ENCODE peak calls at places on chromosomes 7 and 10, in five cellular contexts. E is stimulated activated CD4-positive, alpha-beta T cell treated with anti-CD3 and anti-CD28 coated beads, Interleukin-15, amount 100 ng/mL, for 48 hours; Q is erythroblast; U is GM13977; F is RWPE2. T is an unnamed sample.

GRCh38 chr10:69716711-69717560 is 84.8 kb upstream of the COL13A1 start:
- DNase-seq in E (no peak), Q (peak; percentile 68), U (peak; percentile 71), F (no peak), T (peak; percentile 61)

GRCh38 chr10:110632591-110633215 is 11.4 kb upstream of the RBM20 start:
- DNase-seq in E (no peak), Q (no peak), U (no peak), F (no peak), T (no peak)

GRCh38 chr7:78345979-78346378 is 547.4 kb downstream of the PHTF2 start:
- DNase-seq in E (no peak), Q (no peak), U (no peak), F (no peak), T (no peak)

GRCh38 chr10:76302936-76303656 is 871.7 kb downstream of the LRMDA start:
- DNase-seq in E (no peak), Q (no peak), U (no peak), F (no peak), T (peak; percentile 13)

GRCh38 chr7:81676813-81677212 is 93.0 kb downstream of the HGF start:
- DNase-seq in E (no peak), Q (no peak), U (no peak), F (no peak), T (peak; percentile 21)

GRCh38 chr10:119005377-119006043 is 24.0 kb upstream of the NANOS1 start:
- DNase-seq in E (no peak), Q (no peak), U (no peak), F (peak; percentile 9), T (no peak)

GRCh38 chr7:152399344-152399743 is 36.5 kb downstream of the KMT2C start:
- DNase-seq in E (no peak), Q (no peak), U (no peak), F (no peak), T (no peak)

GRCh38 chr10:131464789-131465188 is 153.3 kb upstream of the TCERG1L start:
- DNase-seq in E (no peak), Q (no peak), U (no peak), F (no peak), T (no peak)

GRCh38 chr10:114306116-114306973 is 67.3 kb downstream of the VWA2 start:
- DNase-seq in E (no peak), Q (no peak), U (no peak), F (peak; percentile 89), T (peak; percentile 94)

GRCh38 chr10:21260793-21261149 is 264.7 kb downstream of the SKIDA1 start:
- DNase-seq in E (no peak), Q (no peak), U (no peak), F (no peak), T (no peak)

GRCh38 chr10:45373003-45373782 is 823 bp upstream of the ALOX5 start:
- DNase-seq in E (no peak), Q (peak; percentile 59), U (no peak), F (no peak), T (no peak)

GRCh38 chr7:88184848-88185304 is 35.0 kb downstream of the SRI start:
- DNase-seq in E (no peak), Q (peak; percentile 5), U (no peak), F (peak; percentile 49), T (peak; percentile 5)

GRCh38 chr10:4801405-4801804 is 24.6 kb upstream of the AKR1E2 start:
- DNase-seq in E (no peak), Q (no peak), U (no peak), F (no peak), T (no peak)

GRCh38 chr7:5594616-5595544 is 171.2 kb upstream of the TNRC18 start:
- DNase-seq in E (no peak), Q (peak; percentile 53), U (peak; percentile 54), F (peak; percentile 60), T (no peak)

GRCh38 chr7:51062222-51062987 is 254.2 kb downstream of the COBL start:
- DNase-seq in E (no peak), Q (no peak), U (no peak), F (no peak), T (no peak)

GRCh38 chr10:77636967-77637473 is 588 bp downstream of the KCNMA1 start:
- DNase-seq in E (no peak), Q (no peak), U (no peak), F (peak; percentile 67), T (no peak)

GRCh38 chr7:11345621-11346020 is 371.9 kb downstream of the PHF14 start:
- DNase-seq in E (no peak), Q (no peak), U (no peak), F (no peak), T (no peak)

GRCh38 chr10:1162481-1163203 is 106.5 kb downstream of the WDR37 start:
- DNase-seq in E (no peak), Q (no peak), U (no peak), F (no peak), T (no peak)

GRCh38 chr7:35003679-35004278 is 33.5 kb downstream of the DPY19L1 start:
- DNase-seq in E (no peak), Q (peak; percentile 82), U (no peak), F (peak; percentile 86), T (peak; percentile 24)

GRCh38 chr10:7706534-7707073 is 3.5 kb downstream of the ITIH2 start:
- DNase-seq in E (no peak), Q (no peak), U (no peak), F (no peak), T (no peak)

GRCh38 chr7:74587435-74588126 is 69.9 kb upstream of the GTF2I start:
- DNase-seq in E (no peak), Q (peak; percentile 81), U (peak; percentile 84), F (peak; percentile 90), T (peak; percentile 98)

GRCh38 chr7:121042899-121043298 is 54.4 kb downstream of the CPED1 start:
- DNase-seq in E (no peak), Q (no peak), U (no peak), F (no peak), T (no peak)

GRCh38 chr7:131745645-131746248 is 189.3 kb upstream of the PODXL start:
- DNase-seq in E (no peak), Q (peak; percentile 7), U (no peak), F (no peak), T (peak; percentile 53)

GRCh38 chr7:152899482-152900166 is 140.1 kb downstream of the ACTR3B start:
- DNase-seq in E (no peak), Q (no peak), U (no peak), F (no peak), T (no peak)

GRCh38 chr7:69723663-69724062 is 125.4 kb downstream of the AUTS2 start:
- DNase-seq in E (no peak), Q (no peak), U (no peak), F (no peak), T (no peak)

GRCh38 chr7:16905300-16906044 is 23.7 kb upstream of the AGR3 start:
- DNase-seq in E (no peak), Q (no peak), U (no peak), F (no peak), T (no peak)

GRCh38 chr10:69866246-69866687 is 64.6 kb downstream of the COL13A1 start:
- DNase-seq in E (no peak), Q (no peak), U (no peak), F (no peak), T (no peak)

GRCh38 chr7:15104411-15105092 is 202.0 kb upstream of the DGKB start:
- DNase-seq in E (no peak), Q (no peak), U (no peak), F (no peak), T (no peak)

GRCh38 chr7:55641273-55641691 is 69.0 kb upstream of the VOPP1 start:
- DNase-seq in E (no peak), Q (peak; percentile 61), U (peak; percentile 52), F (no peak), T (peak; percentile 89)

GRCh38 chr10:96646774-96647173 is 60.0 kb upstream of the TM9SF3 start:
- DNase-seq in E (no peak), Q (no peak), U (no peak), F (no peak), T (no peak)

GRCh38 chr10:43226441-43226840 is 40.4 kb downstream of the RASGEF1A start:
- DNase-seq in E (no peak), Q (no peak), U (no peak), F (no peak), T (no peak)

GRCh38 chr7:156219307-156220077 is 407.2 kb upstream of the SHH start:
- DNase-seq in E (no peak), Q (no peak), U (no peak), F (no peak), T (no peak)

GRCh38 chr7:128003787-128004186 is 27.4 kb downstream of the LRRC4 start:
- DNase-seq in E (no peak), Q (no peak), U (no peak), F (no peak), T (no peak)